ENCODE peak calls at places on chromosomes 7 and 10, in six cellular contexts. P is sigmoid colon, J is pancreas, A is endodermal cell, K is heart right ventricle, M is left lung. D is an unnamed sample.

GRCh38 chr7:38656976-38657375 is 25.8 kb upstream of the AMPH start:
- DNase-seq in M (no peak), J (no peak), A (no peak), P (no peak), K (no peak), D (no peak)

GRCh38 chr7:36962367-36962766 is 238.1 kb upstream of the AOAH start:
- DNase-seq in A (peak; percentile 51), M (no peak), K (no peak), J (no peak), P (no peak), D (no peak)

GRCh38 chr7:110017405-110017804 is 1073.5 kb upstream of the LRRN3 start:
- DNase-seq in P (no peak), M (no peak), A (no peak), K (no peak), J (no peak), D (no peak)

GRCh38 chr7:139252451-139252850 is 21.4 kb downstream of the UBN2 start:
- DNase-seq in K (no peak), J (no peak), P (no peak), M (no peak), A (no peak), D (no peak)

GRCh38 chr10:121312582-121312981 is 285.7 kb downstream of the FGFR2 start:
- DNase-seq in J (peak; percentile 13), P (no peak), M (no peak), A (no peak), K (no peak), D (no peak)

GRCh38 chr7:54705436-54705835 is 53.6 kb downstream of the SEC61G start:
- DNase-seq in J (no peak), P (no peak), A (no peak), M (no peak), K (no peak), D (no peak)

GRCh38 chr7:121278120-121279021 is 50.4 kb upstream of the WNT16 start:
- DNase-seq in P (no peak), J (no peak), A (no peak), M (no peak), K (no peak), D (no peak)

GRCh38 chr10:227014-227413 is 91.8 kb downstream of the ZMYND11 start:
- DNase-seq in P (no peak), K (no peak), A (no peak), J (no peak), M (no peak), D (no peak)

GRCh38 chr10:133307776-133308430 is 769 bp downstream of the TUBGCP2 start:
- DNase-seq in K (peak; percentile 61), A (peak; percentile 89), J (peak; percentile 87), P (no peak), M (peak; percentile 86), D (no peak)

GRCh38 chr10:124624006-124624405 is 120.2 kb downstream of the FAM53B start:
- DNase-seq in P (no peak), J (no peak), K (no peak), A (no peak), M (no peak), D (no peak)

GRCh38 chr10:73874267-73875138 is at the start of gene CAMK2G:
- DNase-seq in A (peak; percentile 91), P (peak; percentile 95), K (peak; percentile 87), J (peak; percentile 84), M (peak; percentile 92), D (peak; percentile 25)

GRCh38 chr10:124419635-124420034 is 912 bp upstream of the OAT start:
- DNase-seq in P (no peak), A (no peak), M (no peak), K (no peak), J (no peak), D (no peak)

DNA sequence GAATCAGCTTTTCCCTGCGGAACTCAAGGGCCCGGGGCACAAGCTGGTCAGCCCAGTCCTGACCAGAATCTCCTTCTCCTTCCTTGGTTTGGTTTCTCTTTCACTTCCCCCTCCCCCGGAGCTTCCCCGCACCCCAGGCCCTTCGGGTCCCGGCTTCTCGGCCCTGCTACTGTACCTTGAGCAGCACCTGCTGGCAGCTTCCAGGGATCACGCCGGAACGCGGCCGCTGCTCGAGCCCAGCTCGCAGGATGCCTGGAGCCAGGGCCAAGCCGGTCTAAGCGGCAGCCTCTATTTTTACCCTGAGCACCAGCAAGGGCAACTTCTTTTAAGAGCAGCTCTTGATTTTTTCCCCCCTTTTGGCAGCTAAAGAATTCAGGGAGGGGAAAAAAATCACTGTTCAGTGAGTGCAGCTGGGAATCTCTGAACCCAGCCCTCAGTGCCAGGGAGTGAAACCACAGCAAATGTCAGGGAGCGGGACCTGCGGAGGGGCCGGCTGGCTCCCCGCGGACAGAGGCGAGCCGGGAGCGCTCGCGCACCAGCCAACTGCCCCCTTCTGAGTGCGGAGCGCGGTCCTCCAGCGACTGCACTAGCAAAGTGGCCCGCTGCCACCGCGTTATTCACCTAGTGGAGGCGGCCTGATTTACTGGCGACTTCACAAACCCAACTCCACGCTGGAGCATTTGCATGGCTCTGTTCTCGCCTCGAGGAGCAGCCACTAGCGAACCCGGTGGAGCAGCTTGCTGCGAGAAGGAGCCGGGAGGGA is 2.4 kb upstream of the INHBA start:
- DNase-seq in K (peak; percentile 82), P (peak; percentile 90), M (peak; percentile 93), A (peak; percentile 97), J (peak; percentile 81), D (peak; percentile 70)
- H3K27ac ChIP-seq in K (peak overlapping the region; percentile 88), P (peak overlapping the region; percentile 86), M (peak overlapping the region; percentile 84), A (no peak overlapping the region), J (peak overlapping the region; percentile 78), D (peak overlapping the region; percentile 49)

DNA sequence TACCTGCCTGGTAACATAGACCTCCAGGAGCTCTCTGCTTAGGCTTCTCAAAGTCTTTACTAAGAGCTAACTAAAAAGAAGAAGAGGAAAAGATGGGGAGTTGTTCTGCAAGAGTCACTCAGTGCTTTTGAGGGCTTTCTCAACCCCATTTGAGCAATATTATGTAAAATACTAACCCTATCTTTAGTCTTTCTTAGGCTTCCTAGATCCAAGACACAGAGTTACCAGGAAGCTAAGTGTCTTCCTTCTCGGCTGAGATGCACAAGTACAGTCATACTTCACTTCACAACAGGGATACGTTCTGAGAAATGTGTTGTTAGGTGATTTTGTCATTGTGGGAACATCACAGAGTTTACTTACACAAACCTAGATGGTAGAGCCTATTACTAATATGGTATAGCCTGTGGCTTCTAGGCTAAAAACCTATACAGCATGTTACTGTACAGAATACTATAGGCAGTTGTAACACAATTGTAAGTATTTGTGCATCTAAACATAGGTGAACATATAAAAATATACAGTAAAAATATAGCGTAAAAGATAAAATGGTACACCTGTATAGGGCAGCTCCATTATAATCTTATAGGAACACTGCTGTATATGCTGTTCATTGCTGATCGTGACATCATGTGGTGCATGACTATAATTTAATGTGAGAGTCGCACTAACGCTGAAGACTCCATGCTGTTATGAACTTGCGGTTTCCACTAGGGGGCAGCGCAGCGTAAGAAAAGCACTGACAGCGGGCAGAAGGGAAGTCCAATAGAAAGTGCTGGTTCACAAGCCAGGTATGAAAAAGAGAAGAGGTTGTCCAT is 16.3 kb downstream of the ANKRD22 start:
- DNase-seq in A (peak; percentile 91), J (peak; percentile 74), P (peak; percentile 91), M (peak; percentile 83), K (peak; percentile 85), D (peak; percentile 2)
- H3K27ac ChIP-seq in A (no peak overlapping the region), J (no peak overlapping the region), P (no peak overlapping the region), M (peak overlapping the region; percentile 61), K (no peak overlapping the region), D (no peak overlapping the region)

GRCh38 chr10:71396714-71397339 is at the start of gene CDH23:
- DNase-seq in P (peak; percentile 70), M (no peak), J (no peak), A (peak; percentile 87), K (peak; percentile 60), D (no peak)
- H3K27ac ChIP-seq in P (peak within 1 kb of the TSS; percentile 63), M (no peak within 1 kb of the TSS), J (no peak within 1 kb of the TSS), A (no peak within 1 kb of the TSS), K (peak within 1 kb of the TSS; percentile 69), D (peak within 1 kb of the TSS; percentile 42)

GRCh38 chr10:72239409-72239808 is 23.3 kb upstream of the ASCC1 start:
- DNase-seq in J (no peak), K (no peak), P (no peak), M (no peak), A (no peak), D (no peak)
- H3K27ac ChIP-seq in J (no peak overlapping the region), K (no peak overlapping the region), P (no peak overlapping the region), M (no peak overlapping the region), A (no peak overlapping the region), D (no peak overlapping the region)

DNA sequence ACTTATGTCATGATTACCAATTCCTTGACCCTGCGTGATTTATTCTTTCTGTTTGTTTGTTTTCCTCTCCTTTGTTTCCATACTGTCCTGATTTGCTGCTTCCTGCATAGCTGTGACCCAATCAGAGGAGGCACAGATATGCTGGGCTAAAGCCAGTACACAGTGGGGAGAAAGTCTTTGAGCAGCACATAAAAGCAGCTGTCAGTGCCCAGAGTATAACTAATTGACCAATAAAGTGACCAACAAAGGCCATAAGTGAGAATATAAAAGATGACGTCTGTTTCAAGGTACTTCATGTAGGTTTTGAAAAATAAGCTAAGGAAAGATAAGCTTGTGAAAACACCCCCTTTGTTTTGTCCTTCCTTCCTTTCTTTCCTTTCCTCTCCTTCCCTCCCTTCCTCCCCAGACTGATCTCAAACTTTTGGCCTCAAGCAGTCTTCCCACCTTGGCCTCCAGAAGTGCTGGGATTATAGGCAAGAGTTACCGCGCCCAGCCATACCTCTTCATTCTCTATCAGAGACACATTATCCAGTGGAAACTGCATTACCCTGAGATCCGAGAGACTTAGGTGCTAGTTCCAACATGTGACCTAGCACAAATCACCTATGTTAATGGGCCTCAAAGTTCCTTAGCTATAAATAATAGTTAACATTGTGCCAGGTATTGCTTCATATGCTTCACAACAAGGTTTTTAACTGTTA is 17.0 kb downstream of the BCAP29 start:
- DNase-seq in P (no peak), K (no peak), M (no peak), A (no peak), J (no peak), D (no peak)
- H3K27ac ChIP-seq in P (peak overlapping the region; percentile 28), K (no peak overlapping the region), M (no peak overlapping the region), A (no peak overlapping the region), J (no peak overlapping the region), D (no peak overlapping the region)

GRCh38 chr7:142878315-142878714 is 7.2 kb downstream of the TRPV6 start:
- DNase-seq in J (no peak), A (no peak), K (no peak), M (no peak), P (no peak), D (no peak)
- H3K27ac ChIP-seq in J (no peak overlapping the region), A (no peak overlapping the region), K (no peak overlapping the region), M (no peak overlapping the region), P (no peak overlapping the region), D (no peak overlapping the region)

GRCh38 chr10:31770307-31770902 is 158.2 kb downstream of the ARHGAP12 start:
- DNase-seq in K (peak; percentile 60), A (peak; percentile 76), P (no peak), M (no peak), J (peak; percentile 49), D (no peak)
- H3K27ac ChIP-seq in K (no peak overlapping the region), A (no peak overlapping the region), P (peak overlapping the region; percentile 73), M (no peak overlapping the region), J (peak overlapping the region; percentile 71), D (no peak overlapping the region)

D was measured in substantia nigra.